ENCODE peak calls at places on chromosomes 4 and X, in seven cellular contexts. D, B, U, R, Y, F and P are unnamed samples.

GRCh38 chr4:169795585-169795984 is 37.8 kb upstream of the HPF1 start:
- DNase-seq in D (peak; percentile 59), B (no peak), U (no peak), R (no peak), Y (no peak), F (no peak), P (no peak)

GRCh38 chr4:16124232-16124631 is 40.4 kb upstream of the PROM1 start:
- DNase-seq in D (no peak), B (no peak), U (no peak), R (no peak), Y (no peak), F (no peak), P (no peak)

GRCh38 chr4:37431417-37431743 is 186.8 kb downstream of the NWD2 start:
- DNase-seq in D (no peak), B (no peak), U (no peak), R (no peak), Y (no peak), F (no peak), P (no peak)

GRCh38 chr4:36651253-36651652 is 369.8 kb downstream of the DTHD1 start:
- DNase-seq in D (peak; percentile 69), B (no peak), U (no peak), R (no peak), Y (no peak), F (no peak), P (no peak)

GRCh38 chr4:176191974-176192373 is 3.4 kb downstream of the SPATA4 start:
- DNase-seq in D (peak; percentile 28), B (no peak), U (no peak), R (no peak), Y (no peak), F (no peak), P (no peak)

GRCh38 chr4:140529434-140529833 is 5.5 kb downstream of the ELMOD2 start:
- DNase-seq in D (no peak), B (no peak), U (no peak), R (no peak), Y (no peak), F (no peak), P (no peak)

GRCh38 chr4:83662204-83662603 is 126.3 kb downstream of the GPAT3 start:
- DNase-seq in D (no peak), B (no peak), U (no peak), R (no peak), Y (no peak), F (no peak), P (no peak)

GRCh38 chrX:49230500-49231232 is 2.5 kb downstream of the CACNA1F start:
- DNase-seq in D (no peak), B (no peak), U (peak; percentile 25), R (no peak), Y (peak; percentile 81), F (peak; percentile 42), P (peak; percentile 4)

GRCh38 chrX:72712094-72712755 is 1.9 kb downstream of the PHKA1 start:
- DNase-seq in D (peak; percentile 0), B (no peak), U (no peak), R (no peak), Y (no peak), F (no peak), P (no peak)

GRCh38 chr4:37793562-37793961 is 32.9 kb upstream of the PGM2 start:
- DNase-seq in D (peak; percentile 32), B (no peak), U (no peak), R (no peak), Y (no peak), F (no peak), P (no peak)

GRCh38 chr4:118969359-118969758 is 80.7 kb downstream of the SYNPO2 start:
- DNase-seq in D (peak; percentile 54), B (no peak), U (no peak), R (peak; percentile 8), Y (no peak), F (no peak), P (no peak)

GRCh38 chr4:109967798-109968520 is 55.3 kb downstream of the EGF start:
- DNase-seq in D (peak; percentile 76), B (no peak), U (no peak), R (no peak), Y (no peak), F (no peak), P (no peak)

GRCh38 chr4:8079916-8080753 is 78.5 kb downstream of the ABLIM2 start:
- DNase-seq in D (no peak), B (no peak), U (no peak), R (no peak), Y (no peak), F (no peak), P (no peak)

GRCh38 chr4:86960557-86960959 is 25.7 kb downstream of the AFF1 start:
- DNase-seq in D (no peak), B (no peak), U (no peak), R (no peak), Y (no peak), F (no peak), P (no peak)

GRCh38 chr4:336099-336892 is 1.3 kb upstream of the ZNF141 start:
- DNase-seq in D (no peak), B (no peak), U (no peak), R (peak; percentile 14), Y (no peak), F (no peak), P (no peak)

GRCh38 chr4:65670331-65671031 is at the start of gene EPHA5:
- DNase-seq in D (no peak), B (peak; percentile 32), U (no peak), R (peak; percentile 85), Y (peak; percentile 5), F (no peak), P (no peak)

GRCh38 chr4:40890764-40891163 is 141.0 kb downstream of the NSUN7 start:
- DNase-seq in D (no peak), B (no peak), U (no peak), R (no peak), Y (no peak), F (no peak), P (no peak)

GRCh38 chr4:91436556-91436955 is 867.2 kb upstream of the GRID2 start:
- DNase-seq in D (no peak), B (no peak), U (no peak), R (no peak), Y (no peak), F (no peak), P (no peak)

GRCh38 chrX:66164470-66164869 is 423 bp downstream of the HEPH start:
- DNase-seq in D (no peak), B (no peak), U (no peak), R (no peak), Y (no peak), F (no peak), P (no peak)

GRCh38 chrX:13341491-13342101 is 21.7 kb upstream of the ATXN3L start:
- DNase-seq in D (peak; percentile 32), B (no peak), U (no peak), R (no peak), Y (no peak), F (no peak), P (no peak)

GRCh38 chrX:52923781-52924241 is 26.7 kb downstream of the FAM156B start:
- DNase-seq in D (peak; percentile 69), B (no peak), U (no peak), R (no peak), Y (no peak), F (no peak), P (no peak)

GRCh38 chrX:123962006-123962485 is 540 bp downstream of the STAG2 start:
- DNase-seq in D (no peak), B (no peak), U (no peak), R (no peak), Y (no peak), F (no peak), P (peak; percentile 2)

GRCh38 chr4:2007804-2008670 is 737 bp downstream of the NELFA start:
- DNase-seq in D (no peak), B (no peak), U (no peak), R (no peak), Y (no peak), F (no peak), P (no peak)

GRCh38 chr4:38867478-38868054 is at the start of gene FAM114A1:
- DNase-seq in D (peak; percentile 69), B (peak; percentile 70), U (peak; percentile 20), R (peak; percentile 80), Y (peak; percentile 54), F (no peak), P (no peak)

GRCh38 chr4:24211821-24212220 is 322.0 kb upstream of the PPARGC1A start:
- DNase-seq in D (peak; percentile 48), B (no peak), U (no peak), R (no peak), Y (no peak), F (no peak), P (no peak)

GRCh38 chr4:180827610-180828009 is 1415.6 kb upstream of the TENM3 start:
- DNase-seq in D (peak; percentile 39), B (no peak), U (no peak), R (no peak), Y (no peak), F (no peak), P (no peak)